ENCODE peak calls at places on chromosomes 16 and 17, in five cellular contexts. A, J, D, H and F are unnamed samples.

GRCh38 chr17:65656390-65657250 is 95.2 kb upstream of the AXIN2 start:
- DNase-seq in A (no peak), J (no peak), D (no peak), H (no peak), F (no peak)

GRCh38 chr16:87058728-87059250 is 258.4 kb downstream of the C16orf95 start:
- DNase-seq in A (no peak), J (no peak), D (no peak), H (no peak), F (no peak)

GRCh38 chr16:87671715-87672270 is 69.5 kb downstream of the JPH3 start:
- DNase-seq in A (no peak), J (no peak), D (no peak), H (no peak), F (no peak)

GRCh38 chr17:79667746-79668145 is 56.9 kb upstream of the RBFOX3 start:
- DNase-seq in A (no peak), J (no peak), D (no peak), H (no peak), F (no peak)

GRCh38 chr17:27384261-27384701 is 72.0 kb upstream of the KSR1 start:
- DNase-seq in A (no peak), J (peak; percentile 97), D (no peak), H (peak; percentile 44), F (no peak)

GRCh38 chr17:33024688-33025486 is 33.2 kb downstream of the SPACA3 start:
- DNase-seq in A (no peak), J (no peak), D (no peak), H (no peak), F (no peak)

GRCh38 chr17:51702963-51703362 is 442.6 kb downstream of the UTP18 start:
- DNase-seq in A (no peak), J (no peak), D (no peak), H (no peak), F (no peak)

GRCh38 chr16:50499254-50499653 is 48.9 kb upstream of the NKD1 start:
- DNase-seq in A (no peak), J (no peak), D (no peak), H (no peak), F (no peak)

GRCh38 chr16:53542283-53542682 is 39.3 kb upstream of the AKTIP start:
- DNase-seq in A (no peak), J (no peak), D (no peak), H (no peak), F (no peak)

GRCh38 chr16:84485255-84486010 is 19.0 kb downstream of the MEAK7 start:
- DNase-seq in A (no peak), J (no peak), D (no peak), H (no peak), F (no peak)

GRCh38 chr17:31535581-31535981 is 144.1 kb downstream of the RAB11FIP4 start:
- DNase-seq in A (no peak), J (no peak), D (no peak), H (no peak), F (no peak)

GRCh38 chr16:74850027-74850426 is 75.4 kb upstream of the FA2H start:
- DNase-seq in A (no peak), J (no peak), D (no peak), H (no peak), F (no peak)

GRCh38 chr16:67672739-67673662 is 6.4 kb downstream of the C16orf86 start:
- DNase-seq in A (peak; percentile 42), J (peak; percentile 49), D (peak; percentile 79), H (peak; percentile 84), F (no peak)

GRCh38 chr16:89115216-89115949 is 21.7 kb downstream of the ACSF3 start:
- DNase-seq in A (no peak), J (peak; percentile 39), D (peak; percentile 13), H (no peak), F (no peak)

GRCh38 chr17:72192409-72193192 is 71.8 kb downstream of the SOX9 start:
- DNase-seq in A (no peak), J (peak; percentile 83), D (no peak), H (no peak), F (no peak)

GRCh38 chr17:56099649-56100048 is 53.6 kb upstream of the ANKFN1 start:
- DNase-seq in A (no peak), J (no peak), D (no peak), H (no peak), F (no peak)

GRCh38 chr16:50368410-50369132 is at the start of gene BRD7:
- DNase-seq in A (no peak), J (no peak), D (peak; percentile 73), H (peak; percentile 53), F (peak; percentile 66)

GRCh38 chr17:34756670-34757021 is 177.3 kb downstream of the TMEM132E start:
- DNase-seq in A (no peak), J (no peak), D (peak; percentile 34), H (no peak), F (no peak)

GRCh38 chr17:2158011-2158410 is 103.1 kb downstream of the HIC1 start:
- DNase-seq in A (no peak), J (peak; percentile 87), D (no peak), H (no peak), F (no peak)

GRCh38 chr17:17783121-17783824 is 53.5 kb downstream of the SREBF1 start:
- DNase-seq in A (no peak), J (peak; percentile 23), D (peak; percentile 86), H (no peak), F (peak; percentile 64)

GRCh38 chr16:87581867-87582220 is 20.5 kb upstream of the JPH3 start:
- DNase-seq in A (peak; percentile 51), J (peak; percentile 63), D (no peak), H (peak; percentile 95), F (no peak)

GRCh38 chr16:24322106-24322505 is 66.0 kb downstream of the CACNG3 start:
- DNase-seq in A (no peak), J (no peak), D (peak; percentile 43), H (no peak), F (no peak)

GRCh38 chr17:71412803-71413202 is 708.0 kb upstream of the SOX9 start:
- DNase-seq in A (peak; percentile 93), J (peak; percentile 98), D (no peak), H (peak; percentile 79), F (no peak)

GRCh38 chr16:55543470-55543869 is 23.0 kb upstream of the CAPNS2 start:
- DNase-seq in A (no peak), J (peak; percentile 34), D (no peak), H (no peak), F (no peak)

GRCh38 chr16:9647981-9648701 is 534.1 kb downstream of the GRIN2A start:
- DNase-seq in A (no peak), J (peak; percentile 32), D (no peak), H (peak; percentile 49), F (no peak)

GRCh38 chr17:5516060-5516792 is 29.9 kb downstream of the MIS12 start:
- DNase-seq in A (peak; percentile 66), J (peak; percentile 90), D (no peak), H (peak; percentile 84), F (no peak)

GRCh38 chr17:42098747-42099399 is 600 bp upstream of the ZNF385C start:
- DNase-seq in A (no peak), J (no peak), D (peak; percentile 62), H (no peak), F (no peak)

GRCh38 chr16:52539197-52539596 is 7.7 kb downstream of the TOX3 start:
- DNase-seq in A (no peak), J (no peak), D (no peak), H (no peak), F (no peak)

GRCh38 chr17:50722746-50723145 is 3.3 kb downstream of the LUC7L3 start:
- DNase-seq in A (no peak), J (no peak), D (no peak), H (no peak), F (no peak)

GRCh38 chr16:2499454-2499853 is 14.3 kb upstream of the ATP6V0C start:
- DNase-seq in A (no peak), J (no peak), D (no peak), H (no peak), F (no peak)

GRCh38 chr16:2499890-2500633 is 13.7 kb upstream of the ATP6V0C start:
- DNase-seq in A (no peak), J (no peak), D (no peak), H (no peak), F (no peak)

GRCh38 chr16:2500937-2501750 is 12.6 kb upstream of the ATP6V0C start:
- DNase-seq in A (no peak), J (peak; percentile 45), D (peak; percentile 95), H (peak; percentile 82), F (peak; percentile 97)

GRCh38 chr16:2501938-2502900 is 11.5 kb upstream of the ATP6V0C start:
- DNase-seq in A (no peak), J (no peak), D (no peak), H (no peak), F (no peak)

DNA sequence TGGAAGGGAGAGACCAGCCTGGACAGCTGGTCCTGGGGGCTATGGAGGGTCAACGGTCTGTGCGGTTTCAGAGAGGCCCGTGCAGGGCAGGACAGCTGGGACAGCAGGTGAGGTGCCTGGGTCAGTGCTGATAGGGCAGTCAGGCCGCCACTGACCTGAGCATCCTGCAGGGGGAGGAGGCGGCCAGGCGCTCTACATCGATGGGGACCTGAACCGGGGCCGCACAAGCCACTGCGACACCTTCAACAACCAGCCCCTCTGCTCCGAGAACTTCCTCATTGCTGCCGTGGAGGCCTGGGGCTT is 13.2 kb upstream of the ATP6V0C start:
- DNase-seq in A (no peak), J (no peak), D (no peak), H (no peak), F (no peak)
- TF ChIP-seq CTCF in A (no peak), J (no peak), D (no peak), H (no peak), F (no peak)

GRCh38 chr17:7841622-7842379 is 7.8 kb downstream of the KDM6B start:
- DNase-seq in A (peak; percentile 79), J (peak; percentile 79), D (peak; percentile 99), H (peak; percentile 90), F (peak; percentile 88)
- TF ChIP-seq CTCF in A (no peak), J (no peak), D (no peak), H (peak; percentile 28), F (no peak)

GRCh38 chr16:66278111-66278531 is 88.4 kb upstream of the CDH5 start:
- DNase-seq in A (no peak), J (peak; percentile 98), D (no peak), H (no peak), F (no peak)

GRCh38 chr16:66277311-66278070 is 89.0 kb upstream of the CDH5 start:
- DNase-seq in A (no peak), J (peak; percentile 23), D (no peak), H (no peak), F (peak; percentile 7)

GRCh38 chr16:66274335-66275110 is 92.0 kb upstream of the CDH5 start:
- DNase-seq in A (peak; percentile 32), J (peak; percentile 67), D (no peak), H (peak; percentile 33), F (no peak)

GRCh38 chr16:66273644-66274334 is 92.7 kb upstream of the CDH5 start:
- DNase-seq in A (no peak), J (peak; percentile 65), D (no peak), H (no peak), F (peak; percentile 31)

GRCh38 chr16:66275795-66276428 is 90.6 kb upstream of the CDH5 start:
- DNase-seq in A (peak; percentile 67), J (peak; percentile 97), D (no peak), H (peak; percentile 65), F (no peak)
- TF ChIP-seq CTCF in A (peak; percentile 73), J (peak; percentile 79), D (peak; percentile 57), H (peak; percentile 46), F (peak; percentile 58)

DNA sequence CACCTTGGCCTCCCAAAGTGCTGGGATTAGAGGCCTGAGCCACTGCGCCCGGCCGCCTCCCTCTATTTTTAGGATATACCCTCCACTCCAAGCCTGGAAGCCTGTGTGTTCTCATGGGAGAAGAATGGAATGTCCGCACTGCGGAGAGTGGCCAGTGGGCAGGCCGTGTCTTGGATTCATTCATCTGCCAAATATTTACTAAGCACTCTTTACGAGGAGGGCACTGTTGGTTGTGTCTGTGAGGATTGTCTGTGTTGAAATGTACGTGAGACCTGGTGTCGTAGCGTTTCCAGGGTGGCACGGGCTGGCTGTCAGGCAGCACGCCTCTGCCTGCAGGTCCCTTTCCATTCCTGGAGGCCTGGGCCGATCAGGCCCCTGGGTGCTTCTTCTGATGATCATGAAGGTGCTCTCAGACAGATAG is 19.2 kb downstream of the PGS1 start:
- DNase-seq in A (no peak), J (peak; percentile 62), D (no peak), H (no peak), F (no peak)
- TF ChIP-seq CTCF in A (no peak), J (no peak), D (no peak), H (no peak), F (no peak)